ENCODE peak calls at places on chromosomes 6 and 20, in nine cellular contexts. One of them, this sample, is unnamed.

GRCh38 chr6:44672086-44672485 is 284.6 kb downstream of the CDC5L start:
- DNase-seq in brain microvascular endothelial cell: no peak
- DNase-seq in aorta: no peak
- DNase-seq in caudate nucleus: no peak
- DNase-seq in activated CD4-positive, CD25-positive, alpha-beta regulatory T cell treated with anti-CD3 and anti-CD28 coated beads, Interleukin-2, amount 50 U/mL, for 72 hours: no peak
- DNase-seq in activated CD4-positive, alpha-beta T cell treated with anti-CD3 and anti-CD28 coated beads for 48 hours: no peak
- DNase-seq in T-cell: no peak
- DNase-seq in gastrocnemius medialis: no peak
- DNase-seq in GM13976: no peak
- DNase-seq in this sample: no peak

GRCh38 chr6:136701011-136701410 is 91.3 kb downstream of the MAP3K5 start:
- DNase-seq in GM13976: no peak
- DNase-seq in caudate nucleus: no peak
- DNase-seq in activated CD4-positive, alpha-beta T cell treated with anti-CD3 and anti-CD28 coated beads for 48 hours: no peak
- DNase-seq in brain microvascular endothelial cell: no peak
- DNase-seq in activated CD4-positive, CD25-positive, alpha-beta regulatory T cell treated with anti-CD3 and anti-CD28 coated beads, Interleukin-2, amount 50 U/mL, for 72 hours: no peak
- DNase-seq in T-cell: no peak
- DNase-seq in aorta: no peak
- DNase-seq in gastrocnemius medialis: no peak
- DNase-seq in this sample: no peak

GRCh38 chr20:6882911-6883310 is 115.4 kb downstream of the BMP2 start:
- DNase-seq in gastrocnemius medialis: no peak
- DNase-seq in caudate nucleus: no peak
- DNase-seq in aorta: no peak
- DNase-seq in GM13976: no peak
- DNase-seq in T-cell: no peak
- DNase-seq in activated CD4-positive, CD25-positive, alpha-beta regulatory T cell treated with anti-CD3 and anti-CD28 coated beads, Interleukin-2, amount 50 U/mL, for 72 hours: no peak
- DNase-seq in brain microvascular endothelial cell: no peak
- DNase-seq in activated CD4-positive, alpha-beta T cell treated with anti-CD3 and anti-CD28 coated beads for 48 hours: no peak
- DNase-seq in this sample: no peak

GRCh38 chr6:134983823-134984222 is 33.9 kb upstream of the ALDH8A1 start:
- DNase-seq in aorta: no peak
- DNase-seq in caudate nucleus: no peak
- DNase-seq in activated CD4-positive, CD25-positive, alpha-beta regulatory T cell treated with anti-CD3 and anti-CD28 coated beads, Interleukin-2, amount 50 U/mL, for 72 hours: no peak
- DNase-seq in activated CD4-positive, alpha-beta T cell treated with anti-CD3 and anti-CD28 coated beads for 48 hours: no peak
- DNase-seq in brain microvascular endothelial cell: no peak
- DNase-seq in gastrocnemius medialis: no peak
- DNase-seq in GM13976: no peak
- DNase-seq in T-cell: no peak
- DNase-seq in this sample: no peak

GRCh38 chr20:45969712-45970634 is 2.0 kb downstream of the ZNF335 start:
- DNase-seq in gastrocnemius medialis: no peak
- DNase-seq in caudate nucleus: peak; percentile 18
- DNase-seq in T-cell: no peak
- DNase-seq in activated CD4-positive, CD25-positive, alpha-beta regulatory T cell treated with anti-CD3 and anti-CD28 coated beads, Interleukin-2, amount 50 U/mL, for 72 hours: peak; percentile 27
- DNase-seq in GM13976: no peak
- DNase-seq in activated CD4-positive, alpha-beta T cell treated with anti-CD3 and anti-CD28 coated beads for 48 hours: no peak
- DNase-seq in brain microvascular endothelial cell: peak; percentile 55
- DNase-seq in aorta: peak; percentile 64
- DNase-seq in this sample: no peak

GRCh38 chr20:38065764-38066375 is 32.3 kb downstream of the RPRD1B start:
- DNase-seq in gastrocnemius medialis: no peak
- DNase-seq in GM13976: no peak
- DNase-seq in caudate nucleus: no peak
- DNase-seq in T-cell: no peak
- DNase-seq in aorta: peak; percentile 85
- DNase-seq in brain microvascular endothelial cell: no peak
- DNase-seq in activated CD4-positive, alpha-beta T cell treated with anti-CD3 and anti-CD28 coated beads for 48 hours: no peak
- DNase-seq in activated CD4-positive, CD25-positive, alpha-beta regulatory T cell treated with anti-CD3 and anti-CD28 coated beads, Interleukin-2, amount 50 U/mL, for 72 hours: no peak
- DNase-seq in this sample: no peak

GRCh38 chr6:20541387-20541786 is 7.1 kb downstream of the CDKAL1 start:
- DNase-seq in aorta: no peak
- DNase-seq in activated CD4-positive, CD25-positive, alpha-beta regulatory T cell treated with anti-CD3 and anti-CD28 coated beads, Interleukin-2, amount 50 U/mL, for 72 hours: no peak
- DNase-seq in caudate nucleus: no peak
- DNase-seq in GM13976: no peak
- DNase-seq in T-cell: no peak
- DNase-seq in brain microvascular endothelial cell: no peak
- DNase-seq in gastrocnemius medialis: no peak
- DNase-seq in activated CD4-positive, alpha-beta T cell treated with anti-CD3 and anti-CD28 coated beads for 48 hours: no peak
- DNase-seq in this sample: no peak

GRCh38 chr6:7155871-7156579 is 48.3 kb downstream of the RREB1 start:
- DNase-seq in brain microvascular endothelial cell: no peak
- DNase-seq in gastrocnemius medialis: no peak
- DNase-seq in activated CD4-positive, CD25-positive, alpha-beta regulatory T cell treated with anti-CD3 and anti-CD28 coated beads, Interleukin-2, amount 50 U/mL, for 72 hours: no peak
- DNase-seq in T-cell: no peak
- DNase-seq in aorta: no peak
- DNase-seq in caudate nucleus: no peak
- DNase-seq in activated CD4-positive, alpha-beta T cell treated with anti-CD3 and anti-CD28 coated beads for 48 hours: no peak
- DNase-seq in GM13976: peak; percentile 47
- DNase-seq in this sample: no peak

GRCh38 chr6:136968831-136969230 is 46.7 kb downstream of the SLC35D3 start:
- DNase-seq in caudate nucleus: no peak
- DNase-seq in aorta: no peak
- DNase-seq in gastrocnemius medialis: no peak
- DNase-seq in brain microvascular endothelial cell: no peak
- DNase-seq in GM13976: no peak
- DNase-seq in activated CD4-positive, CD25-positive, alpha-beta regulatory T cell treated with anti-CD3 and anti-CD28 coated beads, Interleukin-2, amount 50 U/mL, for 72 hours: no peak
- DNase-seq in activated CD4-positive, alpha-beta T cell treated with anti-CD3 and anti-CD28 coated beads for 48 hours: no peak
- DNase-seq in T-cell: no peak
- DNase-seq in this sample: no peak

GRCh38 chr20:21526776-21527175 is 12.9 kb upstream of the NKX2-2 start:
- DNase-seq in aorta: no peak
- DNase-seq in caudate nucleus: no peak
- DNase-seq in gastrocnemius medialis: no peak
- DNase-seq in brain microvascular endothelial cell: no peak
- DNase-seq in activated CD4-positive, CD25-positive, alpha-beta regulatory T cell treated with anti-CD3 and anti-CD28 coated beads, Interleukin-2, amount 50 U/mL, for 72 hours: no peak
- DNase-seq in activated CD4-positive, alpha-beta T cell treated with anti-CD3 and anti-CD28 coated beads for 48 hours: no peak
- DNase-seq in GM13976: no peak
- DNase-seq in T-cell: no peak
- DNase-seq in this sample: no peak

GRCh38 chr6:46606318-46606717 is 46.3 kb downstream of the CYP39A1 start:
- DNase-seq in activated CD4-positive, CD25-positive, alpha-beta regulatory T cell treated with anti-CD3 and anti-CD28 coated beads, Interleukin-2, amount 50 U/mL, for 72 hours: no peak
- DNase-seq in activated CD4-positive, alpha-beta T cell treated with anti-CD3 and anti-CD28 coated beads for 48 hours: no peak
- DNase-seq in gastrocnemius medialis: no peak
- DNase-seq in caudate nucleus: no peak
- DNase-seq in GM13976: no peak
- DNase-seq in T-cell: no peak
- DNase-seq in brain microvascular endothelial cell: no peak
- DNase-seq in aorta: no peak
- DNase-seq in this sample: no peak

GRCh38 chr6:151004415-151005024 is 139.0 kb downstream of the MTHFD1L start:
- DNase-seq in activated CD4-positive, alpha-beta T cell treated with anti-CD3 and anti-CD28 coated beads for 48 hours: no peak
- DNase-seq in T-cell: no peak
- DNase-seq in aorta: no peak
- DNase-seq in brain microvascular endothelial cell: peak; percentile 86
- DNase-seq in activated CD4-positive, CD25-positive, alpha-beta regulatory T cell treated with anti-CD3 and anti-CD28 coated beads, Interleukin-2, amount 50 U/mL, for 72 hours: no peak
- DNase-seq in caudate nucleus: no peak
- DNase-seq in GM13976: peak; percentile 32
- DNase-seq in gastrocnemius medialis: no peak
- DNase-seq in this sample: no peak

GRCh38 chr20:10978713-10979112 is 304.9 kb upstream of the JAG1 start:
- DNase-seq in activated CD4-positive, CD25-positive, alpha-beta regulatory T cell treated with anti-CD3 and anti-CD28 coated beads, Interleukin-2, amount 50 U/mL, for 72 hours: no peak
- DNase-seq in T-cell: no peak
- DNase-seq in caudate nucleus: no peak
- DNase-seq in GM13976: no peak
- DNase-seq in gastrocnemius medialis: peak; percentile 87
- DNase-seq in activated CD4-positive, alpha-beta T cell treated with anti-CD3 and anti-CD28 coated beads for 48 hours: no peak
- DNase-seq in brain microvascular endothelial cell: no peak
- DNase-seq in aorta: no peak
- DNase-seq in this sample: no peak

GRCh38 chr6:52576392-52577021 is 353 bp downstream of the TRAM2 start:
- DNase-seq in gastrocnemius medialis: peak; percentile 53
- DNase-seq in GM13976: peak; percentile 86
- DNase-seq in aorta: peak; percentile 89
- DNase-seq in T-cell: peak; percentile 37
- DNase-seq in activated CD4-positive, alpha-beta T cell treated with anti-CD3 and anti-CD28 coated beads for 48 hours: peak; percentile 74
- DNase-seq in caudate nucleus: peak; percentile 67
- DNase-seq in activated CD4-positive, CD25-positive, alpha-beta regulatory T cell treated with anti-CD3 and anti-CD28 coated beads, Interleukin-2, amount 50 U/mL, for 72 hours: peak; percentile 61
- DNase-seq in brain microvascular endothelial cell: peak; percentile 78
- DNase-seq in this sample: peak; percentile 41

GRCh38 chr20:63539441-63540370 is 2.5 kb upstream of the PTK6 start:
- DNase-seq in gastrocnemius medialis: no peak
- DNase-seq in activated CD4-positive, alpha-beta T cell treated with anti-CD3 and anti-CD28 coated beads for 48 hours: no peak
- DNase-seq in caudate nucleus: no peak
- DNase-seq in T-cell: no peak
- DNase-seq in aorta: no peak
- DNase-seq in GM13976: no peak
- DNase-seq in activated CD4-positive, CD25-positive, alpha-beta regulatory T cell treated with anti-CD3 and anti-CD28 coated beads, Interleukin-2, amount 50 U/mL, for 72 hours: no peak
- DNase-seq in brain microvascular endothelial cell: no peak
- DNase-seq in this sample: no peak

GRCh38 chr6:80210618-80211017 is 104.1 kb downstream of the BCKDHB start:
- DNase-seq in GM13976: no peak
- DNase-seq in brain microvascular endothelial cell: no peak
- DNase-seq in gastrocnemius medialis: no peak
- DNase-seq in activated CD4-positive, CD25-positive, alpha-beta regulatory T cell treated with anti-CD3 and anti-CD28 coated beads, Interleukin-2, amount 50 U/mL, for 72 hours: no peak
- DNase-seq in activated CD4-positive, alpha-beta T cell treated with anti-CD3 and anti-CD28 coated beads for 48 hours: no peak
- DNase-seq in aorta: no peak
- DNase-seq in caudate nucleus: no peak
- DNase-seq in T-cell: no peak
- DNase-seq in this sample: no peak

GRCh38 chr20:59994697-59995122 is 36.5 kb downstream of the CDH26 start:
- DNase-seq in gastrocnemius medialis: no peak
- DNase-seq in GM13976: no peak
- DNase-seq in caudate nucleus: no peak
- DNase-seq in activated CD4-positive, CD25-positive, alpha-beta regulatory T cell treated with anti-CD3 and anti-CD28 coated beads, Interleukin-2, amount 50 U/mL, for 72 hours: no peak
- DNase-seq in aorta: no peak
- DNase-seq in brain microvascular endothelial cell: no peak
- DNase-seq in activated CD4-positive, alpha-beta T cell treated with anti-CD3 and anti-CD28 coated beads for 48 hours: no peak
- DNase-seq in T-cell: no peak
- DNase-seq in this sample: no peak

GRCh38 chr6:40947876-40948514 is 91.0 kb downstream of the UNC5CL start:
- DNase-seq in aorta: no peak
- DNase-seq in T-cell: no peak
- DNase-seq in caudate nucleus: no peak
- DNase-seq in gastrocnemius medialis: no peak
- DNase-seq in brain microvascular endothelial cell: peak; percentile 9
- DNase-seq in GM13976: no peak
- DNase-seq in activated CD4-positive, alpha-beta T cell treated with anti-CD3 and anti-CD28 coated beads for 48 hours: no peak
- DNase-seq in activated CD4-positive, CD25-positive, alpha-beta regulatory T cell treated with anti-CD3 and anti-CD28 coated beads, Interleukin-2, amount 50 U/mL, for 72 hours: no peak
- DNase-seq in this sample: no peak

This sample was measured in effector memory CD8-positive, alpha-beta T cell.